ENCODE peak calls at places on chromosomes 2 and 18, in six cellular contexts. G, L, D, W, X and H are unnamed samples.

GRCh38 chr2:51534176-51534575 is 502.2 kb upstream of the NRXN1 start:
- DNase-seq in G (no peak), L (no peak), D (no peak), W (no peak), X (no peak), H (no peak)

GRCh38 chr2:56889738-56890137 is 705.9 kb downstream of the CCDC85A start:
- DNase-seq in G (no peak), L (no peak), D (no peak), W (no peak), X (no peak), H (no peak)

GRCh38 chr2:43238176-43238575 is 11.8 kb upstream of the ZFP36L2 start:
- DNase-seq in G (no peak), L (no peak), D (no peak), W (no peak), X (no peak), H (no peak)

GRCh38 chr18:63564576-63564975 is 22.4 kb downstream of the SERPINB12 start:
- DNase-seq in G (no peak), L (no peak), D (no peak), W (no peak), X (no peak), H (no peak)

GRCh38 chr2:23711979-23712755 is 214.8 kb downstream of the ATAD2B start:
- DNase-seq in G (no peak), L (no peak), D (peak), W (no peak), X (peak), H (no peak)

GRCh38 chr2:1881998-1882397 is 137.7 kb upstream of the PXDN start:
- DNase-seq in G (no peak), L (no peak), D (no peak), W (no peak), X (no peak), H (no peak)

GRCh38 chr18:58169472-58169871 is 125.4 kb downstream of the NEDD4L start:
- DNase-seq in G (no peak), L (no peak), D (no peak), W (no peak), X (no peak), H (no peak)

GRCh38 chr2:239902749-239903201 is 122.4 kb downstream of the NDUFA10 start:
- DNase-seq in G (no peak), L (peak), D (no peak), W (no peak), X (no peak), H (no peak)

GRCh38 chr2:20048488-20049443 is 2.7 kb downstream of the LAPTM4A start:
- DNase-seq in G (no peak), L (no peak), D (peak), W (no peak), X (no peak), H (no peak)
- H3K4me3 ChIP-seq in G (peak), L (peak), D (peak), W (peak), X (peak), H (peak)

DNA sequence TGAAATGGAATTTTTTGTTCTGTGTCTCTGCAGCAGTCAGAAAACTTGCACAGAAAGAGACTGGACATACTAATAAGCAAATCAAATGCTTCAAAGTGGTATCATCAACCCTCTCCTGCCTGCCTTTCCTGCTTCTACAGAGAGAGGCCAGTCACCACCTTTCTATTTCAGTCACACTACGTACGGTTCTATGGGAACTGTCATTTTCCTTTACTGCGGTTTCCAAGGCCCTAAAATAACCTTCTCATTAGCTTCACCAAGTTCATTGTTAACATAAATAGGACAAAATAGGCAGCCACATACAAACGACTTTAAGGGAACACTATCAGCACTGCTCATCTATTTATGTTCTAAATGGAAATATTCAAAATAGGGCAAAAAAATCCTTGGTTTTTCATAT is 86.6 kb downstream of the METTL8 start:
- DNase-seq in G (no peak), L (no peak), D (no peak), W (no peak), X (peak), H (no peak)
- TF ChIP-seq CTCF in G (no peak), L (no peak), D (no peak), W (no peak), X (peak), H (no peak)

DNA sequence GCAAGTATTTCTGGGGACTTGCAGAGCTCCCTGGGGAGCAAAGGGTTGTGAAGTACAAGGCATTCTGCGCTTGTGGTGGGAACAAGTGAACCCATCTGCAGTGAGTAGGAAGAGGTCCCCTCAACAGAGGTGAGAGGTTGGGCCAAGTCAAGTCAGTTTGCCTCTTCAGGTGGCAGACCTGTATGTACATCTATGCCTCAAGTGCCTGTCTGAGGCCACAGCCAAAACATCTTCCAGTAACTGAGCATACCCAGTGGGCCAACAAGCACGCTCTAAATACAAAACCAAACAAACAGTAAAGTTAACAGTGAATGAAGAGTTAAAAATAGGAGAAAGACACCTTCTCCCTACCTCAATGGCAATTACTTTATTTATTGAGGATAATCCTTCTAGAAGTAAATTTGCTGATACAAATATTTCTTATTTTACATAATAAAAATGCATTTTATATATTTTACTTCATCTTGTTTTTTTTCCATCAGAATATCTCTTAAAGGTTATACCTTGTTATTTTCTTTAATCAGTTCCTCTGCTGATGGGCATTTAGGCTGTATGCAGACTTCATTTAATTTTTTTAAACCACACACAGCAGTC is 2.5 kb downstream of the GYPC start:
- DNase-seq in G (no peak), L (no peak), D (no peak), W (no peak), X (no peak), H (no peak)
- H3K4me3 ChIP-seq in G (peak), L (peak), D (no peak), W (no peak), X (peak), H (no peak)

GRCh38 chr2:24929230-24929629 is 9.2 kb upstream of the ADCY3 start:
- DNase-seq in G (no peak), L (peak), D (no peak), W (no peak), X (no peak), H (no peak)

GRCh38 chr2:24926220-24926601 is 6.2 kb upstream of the ADCY3 start:
- DNase-seq in G (no peak), L (no peak), D (no peak), W (no peak), X (no peak), H (no peak)

GRCh38 chr2:24926602-24927252 is 6.7 kb upstream of the ADCY3 start:
- DNase-seq in G (peak), L (peak), D (peak), W (no peak), X (no peak), H (no peak)

GRCh38 chr2:24925815-24926214 is 5.8 kb upstream of the ADCY3 start:
- DNase-seq in G (no peak), L (no peak), D (no peak), W (no peak), X (no peak), H (no peak)

DNA sequence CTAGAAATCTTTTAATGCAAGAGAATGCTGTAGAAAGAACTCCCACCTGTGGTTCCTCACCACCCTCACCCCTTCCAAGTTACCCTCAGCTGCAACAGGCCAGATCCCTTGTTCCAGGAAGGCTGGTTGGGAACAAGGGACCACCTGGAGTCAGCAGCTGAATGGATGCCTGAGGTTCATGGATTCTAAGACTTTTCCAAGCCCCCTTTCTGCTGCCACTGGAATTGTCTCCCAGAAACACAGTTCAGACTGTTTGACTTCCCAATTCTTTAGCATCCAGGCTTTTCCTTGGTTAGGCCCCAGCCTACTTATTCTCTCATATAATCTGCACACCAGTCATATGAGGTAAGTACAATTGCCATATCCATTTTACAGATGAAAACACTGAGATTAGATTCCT is 8.0 kb upstream of the ADCY3 start:
- DNase-seq in G (no peak), L (no peak), D (no peak), W (no peak), X (no peak), H (no peak)
- TF ChIP-seq CTCF in G (no peak), L (no peak), D (peak), W (no peak), X (peak), H (no peak)

GRCh38 chr2:65566617-65567016 is 134.2 kb upstream of the SPRED2 start:
- DNase-seq in G (no peak), L (no peak), D (peak), W (no peak), X (no peak), H (no peak)
- H3K4me3 ChIP-seq in G (no peak), L (peak), D (no peak), W (no peak), X (peak), H (no peak)

GRCh38 chr2:164535280-164536025 is 85.8 kb downstream of the GRB14 start:
- DNase-seq in G (no peak), L (no peak), D (no peak), W (no peak), X (no peak), H (no peak)

GRCh38 chr2:164542584-164543021 is 78.7 kb downstream of the GRB14 start:
- DNase-seq in G (no peak), L (no peak), D (no peak), W (peak), X (peak), H (no peak)

DNA sequence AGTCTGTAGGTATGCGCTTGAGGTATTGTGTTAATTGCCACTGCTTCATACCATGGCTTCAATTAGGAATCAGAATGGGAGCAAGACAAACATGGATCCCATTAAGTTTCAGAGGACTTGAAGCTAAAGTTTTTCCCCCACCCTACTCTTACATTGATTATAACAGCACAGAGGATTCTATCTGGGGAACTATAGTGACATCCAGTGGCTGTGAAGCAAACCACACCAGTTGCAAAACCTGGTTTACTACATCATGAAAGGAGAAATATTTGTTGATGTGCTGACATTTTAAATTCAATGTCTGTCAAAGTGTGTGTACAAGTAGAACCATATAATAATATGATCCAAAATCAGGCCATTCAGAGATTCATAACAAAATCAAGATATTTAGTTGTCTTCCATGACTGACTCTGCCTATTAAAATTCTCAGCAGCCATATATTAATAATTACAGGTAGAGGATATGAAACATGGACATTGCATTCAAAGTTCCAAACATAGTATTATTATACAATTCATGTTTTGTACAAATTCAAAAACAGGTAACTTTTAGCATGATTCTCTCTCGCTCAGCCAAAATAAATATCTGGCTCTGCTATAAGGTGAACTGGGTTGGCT is 82.9 kb downstream of the GRB14 start:
- DNase-seq in G (no peak), L (no peak), D (peak), W (peak), X (peak), H (no peak)
- TF ChIP-seq CTCF in G (peak), L (no peak), D (peak), W (peak), X (peak), H (peak)

DNA sequence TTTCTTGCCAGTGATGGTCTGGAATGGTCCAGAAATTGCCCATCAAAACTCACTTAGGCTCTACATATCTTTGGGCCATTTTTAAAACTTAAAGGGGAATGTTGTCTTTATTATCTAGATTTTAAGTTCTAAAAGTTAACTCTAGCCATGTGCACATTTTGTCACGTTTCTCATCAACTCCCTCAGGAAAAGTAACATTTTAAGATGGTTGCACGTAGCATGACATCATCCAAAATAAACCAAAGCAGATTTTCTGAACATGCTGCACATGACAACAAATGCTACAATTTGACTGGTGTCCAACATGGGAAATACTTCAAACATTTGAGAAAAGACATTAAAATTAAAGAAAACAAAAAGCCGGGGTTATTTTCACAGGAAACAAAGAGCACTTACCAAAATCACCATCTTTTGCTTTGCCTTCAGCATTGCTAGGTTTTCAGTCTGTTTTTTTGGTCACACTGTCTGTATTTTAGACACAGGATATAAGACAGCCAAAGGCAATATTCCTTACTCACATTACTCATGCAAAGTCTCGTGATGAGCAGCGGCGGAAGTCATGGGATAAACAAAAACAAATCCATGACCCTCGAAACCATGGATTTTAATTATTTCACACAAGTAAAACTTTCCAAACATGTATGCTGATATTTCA is 51.2 kb upstream of the RND3 start:
- DNase-seq in G (no peak), L (no peak), D (no peak), W (no peak), X (no peak), H (no peak)
- H3K4me3 ChIP-seq in G (no peak), L (no peak), D (no peak), W (no peak), X (no peak), H (no peak)